ENCODE peak calls at places on chromosomes 13 and 19, in ten cellular contexts. X, D, T, K, O, V, F, R, I and P are unnamed samples.

GRCh38 chr13:106867249-106867648 is 299.3 kb upstream of the ARGLU1 start:
- DNase-seq in X (peak; percentile 23), D (no peak), T (no peak), K (no peak), O (peak; percentile 29), V (peak; percentile 20), F (peak; percentile 33), R (peak; percentile 11), I (peak; percentile 2), P (no peak)

GRCh38 chr13:110885516-110885915 is 29.4 kb downstream of the ANKRD10 start:
- DNase-seq in X (no peak), D (no peak), T (no peak), K (no peak), O (no peak), V (no peak), F (no peak), R (no peak), I (no peak), P (no peak)

GRCh38 chr13:100645382-100645781 is 29.2 kb downstream of the TMTC4 start:
- DNase-seq in X (no peak), D (no peak), T (no peak), K (no peak), O (no peak), V (no peak), F (no peak), R (no peak), I (no peak), P (no peak)

GRCh38 chr13:66803759-66804456 is 426.2 kb downstream of the PCDH9 start:
- DNase-seq in X (no peak), D (no peak), T (no peak), K (no peak), O (no peak), V (no peak), F (no peak), R (no peak), I (peak; percentile 14), P (peak; percentile 9)

GRCh38 chr13:60944863-60945262 is 470.8 kb downstream of the PCDH20 start:
- DNase-seq in X (no peak), D (no peak), T (no peak), K (no peak), O (no peak), V (no peak), F (no peak), R (no peak), I (no peak), P (no peak)

GRCh38 chr13:21670883-21671792 is at the start of gene FGF9:
- DNase-seq in X (peak; percentile 92), D (no peak), T (peak; percentile 76), K (no peak), O (peak; percentile 74), V (peak; percentile 65), F (peak; percentile 78), R (peak; percentile 82), I (peak; percentile 65), P (peak; percentile 90)

GRCh38 chr13:42486711-42487198 is 87.2 kb upstream of the TNFSF11 start:
- DNase-seq in X (no peak), D (peak; percentile 42), T (no peak), K (no peak), O (peak; percentile 94), V (no peak), F (peak; percentile 97), R (peak; percentile 82), I (peak; percentile 88), P (peak; percentile 62)

GRCh38 chr13:70792121-70792520 is 683.9 kb upstream of the KLHL1 start:
- DNase-seq in X (no peak), D (no peak), T (no peak), K (no peak), O (no peak), V (no peak), F (no peak), R (no peak), I (peak; percentile 8), P (no peak)

GRCh38 chr13:60326273-60326672 is 70.7 kb upstream of the TDRD3 start:
- DNase-seq in X (no peak), D (no peak), T (no peak), K (no peak), O (no peak), V (no peak), F (no peak), R (no peak), I (no peak), P (no peak)

GRCh38 chr13:92989301-92989700 is 237.3 kb upstream of the GPC6 start:
- DNase-seq in X (no peak), D (no peak), T (no peak), K (no peak), O (no peak), V (no peak), F (no peak), R (no peak), I (no peak), P (no peak)

GRCh38 chr19:42655748-42656147 is 61.0 kb upstream of the CEACAM8 start:
- DNase-seq in X (no peak), D (no peak), T (no peak), K (peak; percentile 76), O (no peak), V (no peak), F (no peak), R (no peak), I (no peak), P (no peak)

GRCh38 chr19:46620267-46620666 is 4.6 kb downstream of the PTGIR start:
- DNase-seq in X (no peak), D (no peak), T (no peak), K (no peak), O (no peak), V (no peak), F (no peak), R (no peak), I (no peak), P (no peak)

GRCh38 chr19:343941-344624 is 513 bp downstream of the MIER2 start:
- DNase-seq in X (peak; percentile 64), D (no peak), T (no peak), K (no peak), O (peak; percentile 23), V (no peak), F (peak; percentile 26), R (peak; percentile 19), I (no peak), P (no peak)

GRCh38 chr19:16306728-16307402 is 17.8 kb upstream of the KLF2 start:
- DNase-seq in X (no peak), D (no peak), T (no peak), K (no peak), O (no peak), V (no peak), F (no peak), R (no peak), I (no peak), P (no peak)

GRCh38 chr19:10289836-10290438 is at the start of gene ICAM5:
- DNase-seq in X (no peak), D (no peak), T (no peak), K (no peak), O (no peak), V (no peak), F (no peak), R (peak; percentile 46), I (peak; percentile 28), P (no peak)
- TF ChIP-seq CTCF in X (no peak), D (no peak), T (no peak), K (no peak), O (no peak), V (no peak), F (no peak), R (no peak), I (no peak), P (no peak)

GRCh38 chr19:29745253-29745652 is 30.2 kb upstream of the C19orf12 start:
- DNase-seq in X (no peak), D (no peak), T (no peak), K (no peak), O (no peak), V (no peak), F (no peak), R (no peak), I (no peak), P (peak; percentile 9)
- TF ChIP-seq CTCF in X (peak; percentile 9), D (no peak), T (peak; percentile 14), K (no peak), O (peak; percentile 26), V (no peak), F (peak; percentile 9), R (no peak), I (peak; percentile 28), P (peak; percentile 17)

DNA sequence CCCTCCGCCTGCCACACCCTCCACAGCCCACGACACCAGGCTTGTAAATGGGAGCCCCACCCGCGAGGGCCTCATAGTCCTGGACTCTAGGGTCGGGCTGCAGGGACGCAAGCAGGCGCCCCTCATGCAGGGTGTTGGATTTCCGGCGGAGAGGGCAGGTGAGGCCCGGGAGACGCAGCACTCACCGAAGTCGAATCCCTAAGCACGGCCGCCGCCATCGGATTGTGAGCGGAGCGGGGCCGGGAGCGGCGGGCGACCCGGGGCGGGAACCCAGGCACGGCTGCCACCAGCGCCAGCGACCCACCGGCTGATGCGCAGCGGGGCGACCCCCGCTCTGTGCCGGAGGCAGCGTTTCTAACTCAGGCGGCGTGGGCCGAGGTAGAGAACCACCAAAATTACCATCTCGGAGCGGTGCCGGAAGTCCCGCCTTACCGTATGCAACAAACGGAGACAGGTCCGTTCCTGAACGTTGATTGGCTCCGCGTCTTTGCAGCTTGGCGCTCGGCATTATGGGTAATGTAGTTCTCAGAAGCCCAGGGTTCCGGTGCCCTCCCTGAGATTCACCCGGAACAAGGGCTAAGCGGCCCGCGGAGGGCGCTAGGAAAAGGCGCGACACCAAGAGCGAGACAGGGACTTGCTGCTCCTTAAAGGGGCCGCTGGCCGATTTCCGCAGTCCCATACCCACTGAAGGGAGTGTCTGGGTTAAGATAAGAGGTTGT is at the start of gene ZNF416:
- DNase-seq in X (peak; percentile 99), D (peak; percentile 94), T (peak; percentile 96), K (peak; percentile 95), O (peak; percentile 99), V (peak; percentile 98), F (peak; percentile 99), R (peak; percentile 99), I (peak; percentile 99), P (peak; percentile 100)
- TF ChIP-seq CTCF in X (peak; percentile 16), D (peak; percentile 22), T (peak; percentile 40), K (no peak), O (peak; percentile 4), V (peak; percentile 39), F (peak; percentile 18), R (peak; percentile 29), I (peak; percentile 43), P (peak; percentile 3)

GRCh38 chr19:7680606-7681335 is at the start of gene TRAPPC5:
- DNase-seq in X (peak; percentile 95), D (peak; percentile 41), T (peak; percentile 86), K (peak; percentile 83), O (peak; percentile 74), V (peak; percentile 84), F (peak; percentile 78), R (peak; percentile 85), I (peak; percentile 93), P (peak; percentile 93)
- TF ChIP-seq CTCF in X (peak; percentile 87), D (peak; percentile 5), T (peak; percentile 99), K (no peak), O (peak; percentile 68), V (peak; percentile 99), F (peak; percentile 40), R (peak; percentile 70), I (peak; percentile 95), P (peak; percentile 51)

GRCh38 chr13:95536629-95537241 is 15.8 kb upstream of the CLDN10 start:
- DNase-seq in X (peak; percentile 43), D (no peak), T (no peak), K (no peak), O (peak; percentile 54), V (no peak), F (peak; percentile 67), R (peak; percentile 57), I (peak; percentile 67), P (peak; percentile 55)
- TF ChIP-seq CTCF in X (peak; percentile 59), D (peak; percentile 41), T (peak; percentile 51), K (no peak), O (peak; percentile 31), V (peak; percentile 18), F (peak; percentile 39), R (peak; percentile 49), I (peak; percentile 63), P (peak; percentile 31)